ENCODE peak calls at places on chromosomes 16 and 17, in four cellular contexts. One of them, this sample, is unnamed.

GRCh38 chr16:84505249-84506156 is 1.0 kb upstream of the MEAK7 start:
- DNase-seq in uterus: no peak
- DNase-seq in transverse colon: no peak
- DNase-seq in stomach: no peak
- DNase-seq in this sample: no peak

GRCh38 chr16:61237804-61238485 is 798.3 kb downstream of the CDH8 start:
- DNase-seq in transverse colon: no peak
- DNase-seq in stomach: no peak
- DNase-seq in uterus: no peak
- DNase-seq in this sample: no peak

GRCh38 chr16:8493885-8494487 is 96.3 kb downstream of the TMEM114 start:
- DNase-seq in stomach: no peak
- DNase-seq in transverse colon: no peak
- DNase-seq in uterus: no peak
- DNase-seq in this sample: no peak

GRCh38 chr16:23320695-23321094 is 18.6 kb downstream of the SCNN1B start:
- DNase-seq in stomach: no peak
- DNase-seq in transverse colon: peak
- DNase-seq in uterus: no peak
- DNase-seq in this sample: no peak

GRCh38 chr17:79438045-79438444 is 172.8 kb downstream of the RBFOX3 start:
- DNase-seq in transverse colon: no peak
- DNase-seq in uterus: no peak
- DNase-seq in stomach: no peak
- DNase-seq in this sample: no peak

GRCh38 chr16:70740919-70741778 is 55.3 kb upstream of the MTSS2 start:
- DNase-seq in uterus: peak
- DNase-seq in stomach: no peak
- DNase-seq in transverse colon: no peak
- DNase-seq in this sample: no peak

GRCh38 chr16:10976663-10977062 is 32.3 kb downstream of the CLEC16A start:
- DNase-seq in transverse colon: no peak
- DNase-seq in stomach: no peak
- DNase-seq in uterus: no peak
- DNase-seq in this sample: no peak

GRCh38 chr16:53320992-53321391 is 113.3 kb upstream of the RBL2 start:
- DNase-seq in stomach: no peak
- DNase-seq in uterus: no peak
- DNase-seq in transverse colon: no peak
- DNase-seq in this sample: no peak

GRCh38 chr16:84461029-84461415 is 43.4 kb downstream of the MEAK7 start:
- DNase-seq in transverse colon: no peak
- DNase-seq in uterus: no peak
- DNase-seq in stomach: peak
- DNase-seq in this sample: no peak

GRCh38 chr16:69404275-69404805 is 18.5 kb upstream of the TERF2 start:
- DNase-seq in uterus: no peak
- DNase-seq in stomach: peak
- DNase-seq in transverse colon: peak
- DNase-seq in this sample: no peak

GRCh38 chr17:74592087-74592990 is at the start of gene CD300LD:
- DNase-seq in stomach: no peak
- DNase-seq in transverse colon: no peak
- DNase-seq in uterus: no peak
- DNase-seq in this sample: no peak

GRCh38 chr17:8532021-8532420 is 96.3 kb downstream of the NDEL1 start:
- DNase-seq in uterus: no peak
- DNase-seq in transverse colon: no peak
- DNase-seq in stomach: peak
- DNase-seq in this sample: no peak

GRCh38 chr16:1990336-1991134 is 765 bp downstream of the SYNGR3 start:
- DNase-seq in uterus: no peak
- DNase-seq in transverse colon: peak
- DNase-seq in stomach: peak
- DNase-seq in this sample: no peak

GRCh38 chr17:8994319-8994718 is 27.0 kb upstream of the NTN1 start:
- DNase-seq in uterus: peak
- DNase-seq in stomach: peak
- DNase-seq in transverse colon: peak
- DNase-seq in this sample: peak

GRCh38 chr16:66263168-66263972 is 103.1 kb upstream of the CDH5 start:
- DNase-seq in transverse colon: no peak
- DNase-seq in uterus: no peak
- DNase-seq in stomach: no peak
- DNase-seq in this sample: no peak

GRCh38 chr17:68011199-68011665 is 15.0 kb upstream of the C17orf58 start:
- DNase-seq in uterus: peak
- DNase-seq in stomach: peak
- DNase-seq in transverse colon: peak
- DNase-seq in this sample: peak

GRCh38 chr17:17792551-17793377 is 44.0 kb downstream of the SREBF1 start:
- DNase-seq in transverse colon: no peak
- DNase-seq in stomach: peak
- DNase-seq in uterus: peak
- DNase-seq in this sample: no peak

GRCh38 chr17:18951941-18952842 is at the start of gene SLC5A10:
- DNase-seq in uterus: no peak
- DNase-seq in transverse colon: no peak
- DNase-seq in stomach: no peak
- DNase-seq in this sample: no peak

GRCh38 chr17:31425646-31426045 is 34.2 kb downstream of the RAB11FIP4 start:
- DNase-seq in transverse colon: no peak
- DNase-seq in stomach: no peak
- DNase-seq in uterus: no peak
- DNase-seq in this sample: no peak

GRCh38 chr16:53912155-53912554 is 208.2 kb downstream of the FTO start:
- DNase-seq in stomach: no peak
- DNase-seq in transverse colon: no peak
- DNase-seq in uterus: no peak
- DNase-seq in this sample: no peak

GRCh38 chr16:21611178-21611545 is 11.8 kb downstream of the METTL9 start:
- DNase-seq in uterus: no peak
- DNase-seq in transverse colon: no peak
- DNase-seq in stomach: no peak
- DNase-seq in this sample: no peak

GRCh38 chr16:17416461-17417221 is 54.1 kb downstream of the XYLT1 start:
- DNase-seq in transverse colon: peak
- DNase-seq in uterus: no peak
- DNase-seq in stomach: no peak
- DNase-seq in this sample: no peak

GRCh38 chr16:50839920-50840729 is 98.2 kb downstream of the CYLD start:
- DNase-seq in stomach: no peak
- DNase-seq in uterus: no peak
- DNase-seq in transverse colon: no peak
- DNase-seq in this sample: no peak

GRCh38 chr17:40612510-40613244 is 34.9 kb downstream of the SMARCE1 start:
- DNase-seq in stomach: no peak
- DNase-seq in transverse colon: no peak
- DNase-seq in uterus: no peak
- DNase-seq in this sample: no peak

GRCh38 chr17:81453712-81454111 is 58.5 kb downstream of the BAHCC1 start:
- DNase-seq in transverse colon: no peak
- DNase-seq in stomach: no peak
- DNase-seq in uterus: no peak
- DNase-seq in this sample: no peak

GRCh38 chr16:53598513-53599266 is 95.7 kb upstream of the AKTIP start:
- DNase-seq in transverse colon: no peak
- DNase-seq in stomach: no peak
- DNase-seq in uterus: no peak
- DNase-seq in this sample: no peak

GRCh38 chr17:17579691-17580090 is 11.8 kb downstream of the PEMT start:
- DNase-seq in uterus: no peak
- DNase-seq in transverse colon: no peak
- DNase-seq in stomach: no peak
- DNase-seq in this sample: no peak

DNA sequence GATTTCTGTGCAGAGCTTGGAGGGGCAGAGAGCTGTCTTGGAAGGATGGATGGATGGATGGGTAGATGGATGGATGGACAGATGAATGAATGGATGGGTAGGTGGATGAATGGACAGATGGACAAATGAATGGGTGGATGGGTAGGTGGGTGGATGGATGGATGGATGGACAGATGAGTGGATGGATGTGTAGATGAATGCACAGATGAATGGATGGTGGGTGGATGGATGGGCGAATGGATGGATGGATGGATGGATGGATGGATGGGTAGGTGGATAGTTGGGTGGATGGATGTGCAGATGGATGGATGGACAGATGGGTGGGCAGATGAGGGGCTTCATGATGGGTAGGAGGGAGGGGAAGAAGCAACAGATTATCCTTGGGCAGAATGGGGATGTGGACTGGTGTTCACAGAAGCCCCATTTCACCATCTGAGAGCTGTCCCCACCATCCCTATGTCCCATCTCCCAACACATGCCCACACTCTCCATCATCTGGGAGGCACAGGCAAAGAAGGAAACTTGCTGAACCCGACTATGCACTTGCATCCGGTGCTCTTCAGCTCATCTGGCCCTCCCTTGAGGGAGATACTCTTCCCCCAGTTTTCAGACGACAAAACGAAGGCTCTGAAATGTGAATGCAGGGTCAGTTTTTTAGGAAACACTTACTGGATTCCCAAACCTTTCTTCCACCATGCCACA is 57.2 kb downstream of the IL21R start:
- DNase-seq in transverse colon: no peak
- DNase-seq in stomach: no peak
- DNase-seq in uterus: no peak
- DNase-seq in this sample: no peak
- TF ChIP-seq POLR2A in transverse colon: no peak
- TF ChIP-seq POLR2A in stomach: no peak
- TF ChIP-seq POLR2A in uterus: no peak
- TF ChIP-seq POLR2A in this sample: no peak

DNA sequence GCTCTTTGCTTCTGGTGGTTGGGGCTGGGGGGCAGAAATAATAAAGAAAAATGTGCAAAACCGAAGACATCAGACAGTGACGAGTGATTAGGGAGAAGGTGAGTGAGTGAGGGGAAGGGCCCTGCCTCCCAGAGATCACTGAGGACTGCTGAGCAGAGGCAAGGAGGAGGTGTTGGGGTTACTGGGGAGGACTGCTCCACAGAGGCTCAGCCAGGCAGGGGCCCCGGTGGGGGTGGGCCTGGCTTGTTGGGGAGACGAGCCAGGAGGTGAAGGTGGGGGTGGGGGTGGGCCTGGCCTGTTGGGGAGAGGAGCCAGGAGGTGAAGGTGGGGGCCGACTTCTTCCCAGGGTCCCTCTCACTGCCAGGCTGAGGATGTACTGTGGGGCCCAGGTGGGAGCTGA is 2.0 kb upstream of the DEF8 start:
- DNase-seq in stomach: no peak
- DNase-seq in uterus: no peak
- DNase-seq in transverse colon: no peak
- DNase-seq in this sample: no peak
- TF ChIP-seq POLR2A in stomach: no peak
- TF ChIP-seq POLR2A in uterus: no peak
- TF ChIP-seq POLR2A in transverse colon: no peak
- TF ChIP-seq POLR2A in this sample: no peak

GRCh38 chr16:30079480-30079879 is 3.7 kb downstream of the PPP4C start:
- DNase-seq in transverse colon: no peak
- DNase-seq in uterus: no peak
- DNase-seq in stomach: no peak
- DNase-seq in this sample: no peak

GRCh38 chr16:30077656-30078055 is 1.9 kb downstream of the PPP4C start:
- DNase-seq in uterus: no peak
- DNase-seq in transverse colon: no peak
- DNase-seq in stomach: no peak
- DNase-seq in this sample: no peak

GRCh38 chr16:30078744-30079143 is 3.0 kb downstream of the PPP4C start:
- DNase-seq in uterus: no peak
- DNase-seq in stomach: no peak
- DNase-seq in transverse colon: no peak
- DNase-seq in this sample: no peak

GRCh38 chr16:30076276-30076791 is 540 bp downstream of the PPP4C start:
- DNase-seq in transverse colon: peak
- DNase-seq in stomach: no peak
- DNase-seq in uterus: no peak
- DNase-seq in this sample: no peak

GRCh38 chr16:30075503-30076275 is at the start of gene PPP4C:
- DNase-seq in stomach: peak
- DNase-seq in uterus: peak
- DNase-seq in transverse colon: peak
- DNase-seq in this sample: peak
- TF ChIP-seq POLR2A in stomach: no peak
- TF ChIP-seq POLR2A in uterus: peak
- TF ChIP-seq POLR2A in transverse colon: peak
- TF ChIP-seq POLR2A in this sample: peak

GRCh38 chr16:87459027-87459426 is 33.8 kb downstream of the ZCCHC14 start:
- DNase-seq in stomach: no peak
- DNase-seq in transverse colon: no peak
- DNase-seq in uterus: no peak
- DNase-seq in this sample: no peak
- TF ChIP-seq POLR2A in stomach: no peak
- TF ChIP-seq POLR2A in transverse colon: no peak
- TF ChIP-seq POLR2A in uterus: no peak
- TF ChIP-seq POLR2A in this sample: no peak

GRCh38 chr17:42422958-42423712 is at the start of gene CAVIN1:
- DNase-seq in transverse colon: peak
- DNase-seq in uterus: peak
- DNase-seq in stomach: peak
- DNase-seq in this sample: peak

GRCh38 chr17:42423766-42424165 is 710 bp upstream of the CAVIN1 start:
- DNase-seq in transverse colon: no peak
- DNase-seq in uterus: no peak
- DNase-seq in stomach: no peak
- DNase-seq in this sample: no peak

GRCh38 chr17:42424991-42425610 is 2.0 kb upstream of the CAVIN1 start:
- DNase-seq in stomach: no peak
- DNase-seq in transverse colon: no peak
- DNase-seq in uterus: no peak
- DNase-seq in this sample: no peak

GRCh38 chr17:42421479-42422332 is 1.4 kb downstream of the CAVIN1 start:
- DNase-seq in uterus: peak
- DNase-seq in transverse colon: no peak
- DNase-seq in stomach: peak
- DNase-seq in this sample: no peak

GRCh38 chr17:42422412-42422957 is 571 bp downstream of the CAVIN1 start:
- DNase-seq in stomach: peak
- DNase-seq in transverse colon: no peak
- DNase-seq in uterus: no peak
- DNase-seq in this sample: no peak
- TF ChIP-seq POLR2A in stomach: no peak
- TF ChIP-seq POLR2A in transverse colon: no peak
- TF ChIP-seq POLR2A in uterus: no peak
- TF ChIP-seq POLR2A in this sample: no peak

This sample was measured in H54.